ENCODE peak calls at places on chromosomes 6 and 20, in six cellular contexts. L is stomach, X is psoas muscle, Y is neural progenitor cell, J is right atrium auricular region, F is Peyer's patch. U is an unnamed sample.

GRCh38 chr20:58389324-58389967 is 417 bp downstream of the VAPB start:
- DNase-seq in L (peak; percentile 42), F (no peak), Y (peak; percentile 77), J (no peak), X (peak; percentile 52), U (no peak)

GRCh38 chr6:34602318-34603111 is 46.4 kb upstream of the SPDEF start:
- DNase-seq in Y (no peak), J (no peak), X (no peak), L (no peak), F (peak; percentile 55), U (no peak)

GRCh38 chr20:36974660-36975059 is 23.2 kb upstream of the SAMHD1 start:
- DNase-seq in J (no peak), L (no peak), Y (no peak), F (no peak), X (no peak), U (no peak)

GRCh38 chr20:40442181-40442963 is 246.7 kb downstream of the MAFB start:
- DNase-seq in J (no peak), X (no peak), F (no peak), Y (peak; percentile 48), L (no peak), U (peak; percentile 8)

GRCh38 chr20:56752274-56752673 is 123.2 kb downstream of the TFAP2C start:
- DNase-seq in Y (no peak), L (no peak), J (no peak), F (no peak), X (no peak), U (no peak)

GRCh38 chr20:40706977-40707582 is 18.0 kb upstream of the MAFB start:
- DNase-seq in L (no peak), Y (peak; percentile 85), F (no peak), J (no peak), X (no peak), U (no peak)

GRCh38 chr6:140538926-140539325 is 1164.5 kb upstream of the CITED2 start:
- DNase-seq in J (no peak), X (no peak), Y (no peak), L (no peak), F (no peak), U (no peak)

GRCh38 chr6:146914563-146915483 is 289.4 kb upstream of the STXBP5 start:
- DNase-seq in J (peak; percentile 64), Y (no peak), F (no peak), L (no peak), X (peak; percentile 28), U (no peak)

GRCh38 chr6:109165392-109165964 is 70.2 kb downstream of the CEP57L1 start:
- DNase-seq in F (peak; percentile 50), X (peak; percentile 27), L (no peak), J (no peak), Y (peak; percentile 39), U (no peak)

GRCh38 chr6:167098825-167099225 is 24.1 kb upstream of the CCR6 start:
- DNase-seq in L (no peak), J (no peak), Y (no peak), X (no peak), F (no peak), U (no peak)

GRCh38 chr6:12440981-12441380 is 150.8 kb downstream of the EDN1 start:
- DNase-seq in F (no peak), J (no peak), X (no peak), L (no peak), Y (peak; percentile 43), U (no peak)

GRCh38 chr6:79984261-79984660 is 20.2 kb upstream of the TTK start:
- DNase-seq in F (no peak), J (no peak), Y (peak; percentile 10), X (no peak), L (no peak), U (no peak)

GRCh38 chr6:93727447-93727846 is 308.1 kb upstream of the EPHA7 start:
- DNase-seq in L (no peak), X (no peak), J (no peak), F (no peak), Y (no peak), U (no peak)

GRCh38 chr6:93721386-93722048 is 302.2 kb upstream of the EPHA7 start:
- DNase-seq in L (no peak), Y (peak; percentile 77), X (no peak), J (no peak), F (no peak), U (no peak)
- TF ChIP-seq CTCF in L (peak; percentile 7), Y (peak; percentile 80), X (no peak), J (no peak), F (peak; percentile 26), U (peak; percentile 60)

DNA sequence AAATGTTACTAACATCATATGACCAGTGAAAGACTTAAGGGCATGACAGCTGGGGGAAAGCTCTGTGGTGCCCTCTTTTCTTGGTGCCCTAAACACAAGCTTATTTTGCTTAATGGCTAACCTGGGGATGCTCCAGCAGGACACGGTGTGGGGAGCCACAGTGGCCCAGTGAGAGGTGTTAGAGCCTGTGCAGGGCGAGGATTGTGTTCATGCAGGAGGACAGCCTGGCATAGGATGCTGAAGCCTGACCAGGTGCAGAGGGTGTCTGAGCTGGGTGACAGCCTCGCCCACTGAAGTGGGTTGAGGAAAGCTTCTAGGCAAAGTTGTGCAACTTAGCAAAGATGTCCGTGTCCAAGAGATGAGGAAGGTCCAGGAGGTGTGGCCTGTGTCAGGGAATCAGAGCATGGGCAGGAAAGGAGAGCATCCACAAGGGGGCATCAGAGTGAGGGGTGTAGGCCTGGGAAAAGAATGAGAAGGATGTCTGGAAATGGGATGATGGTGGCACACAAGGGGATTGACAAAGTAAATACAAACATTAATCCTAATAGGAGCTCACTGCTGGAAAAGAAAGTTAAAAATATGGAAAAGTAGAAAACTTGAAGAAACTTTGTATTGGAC is 33.9 kb downstream of the SLC17A4 start:
- DNase-seq in L (peak; percentile 69), X (no peak), F (peak; percentile 74), Y (peak; percentile 54), J (no peak), U (no peak)
- TF ChIP-seq CTCF in L (peak; percentile 23), X (peak; percentile 27), F (peak; percentile 44), Y (peak; percentile 46), J (no peak), U (peak; percentile 35)

GRCh38 chr6:30686908-30687658 is 638 bp upstream of the PPP1R18 start:
- DNase-seq in L (peak; percentile 76), Y (peak; percentile 88), X (peak; percentile 97), J (peak; percentile 98), F (peak; percentile 96), U (peak; percentile 98)

GRCh38 chr6:30685977-30686907 is at the start of gene PPP1R18:
- DNase-seq in J (peak; percentile 86), X (peak; percentile 87), F (peak; percentile 92), L (peak; percentile 73), Y (peak; percentile 75), U (no peak)

GRCh38 chr6:30688569-30688968 is 2.1 kb upstream of the PPP1R18 start:
- DNase-seq in Y (no peak), J (no peak), F (peak; percentile 75), X (no peak), L (no peak), U (no peak)

GRCh38 chr6:30689022-30689865 is 1.5 kb downstream of the NRM start:
- DNase-seq in L (no peak), F (no peak), J (no peak), Y (no peak), X (no peak), U (no peak)

DNA sequence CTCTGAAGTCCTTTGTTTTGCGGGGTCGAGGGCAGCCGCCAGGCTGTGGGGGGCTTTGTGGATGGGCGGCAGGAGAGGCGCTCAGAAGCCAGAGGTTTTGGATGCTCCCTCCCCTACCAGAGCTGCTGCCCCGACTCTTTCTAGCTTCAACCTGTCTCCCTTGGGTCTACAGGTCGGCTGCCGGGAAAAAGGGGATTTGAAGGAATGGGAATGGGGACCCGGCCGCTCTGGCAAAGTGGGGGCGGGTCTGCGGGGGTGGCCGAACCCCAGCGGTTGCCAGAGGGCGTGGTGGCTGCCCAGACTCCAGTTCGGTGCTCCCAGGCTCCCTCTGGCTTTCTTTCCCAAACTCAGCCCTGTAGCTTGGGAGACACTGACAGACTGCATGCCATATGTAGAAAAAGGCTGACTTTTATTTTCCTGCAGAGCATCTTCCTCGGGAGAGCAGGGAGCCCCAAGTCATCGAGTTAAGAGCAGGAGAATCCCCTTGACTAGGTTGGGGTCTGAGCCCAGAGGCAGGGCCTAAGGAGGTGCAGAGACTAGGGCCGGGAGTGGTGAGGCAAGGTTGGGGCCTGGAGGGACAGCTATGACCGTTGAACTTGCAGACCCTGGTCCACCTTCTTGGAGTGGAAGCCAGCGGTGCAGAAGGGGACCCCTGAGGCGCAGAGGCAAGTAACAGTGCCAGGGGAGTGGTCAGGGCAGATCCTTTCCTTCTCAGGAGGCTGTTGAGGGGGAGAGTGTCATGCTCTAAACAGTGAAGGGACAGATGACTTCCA is 1.4 kb upstream of the PPP1R18 start:
- DNase-seq in J (no peak), F (no peak), X (peak; percentile 49), Y (no peak), L (no peak), U (no peak)
- TF ChIP-seq CTCF in J (no peak), F (no peak), X (no peak), Y (peak; percentile 8), L (no peak), U (peak; percentile 47)

GRCh38 chr6:136890194-136890558 is 31.9 kb upstream of the SLC35D3 start:
- DNase-seq in X (no peak), L (no peak), F (no peak), Y (no peak), J (no peak), U (no peak)
- TF ChIP-seq CTCF in X (no peak), L (no peak), F (no peak), Y (no peak), J (no peak), U (no peak)

GRCh38 chr20:48329676-48330644 is 497.8 kb downstream of the PREX1 start:
- DNase-seq in L (no peak), J (no peak), Y (peak; percentile 58), F (no peak), X (no peak), U (no peak)
- TF ChIP-seq CTCF in L (no peak), J (no peak), Y (peak; percentile 56), F (no peak), X (no peak), U (peak; percentile 43)